ENCODE peak calls at places on chromosomes 16 and 17, in nine cellular contexts. M is endothelial cell; A is HL-60; Z is kidney glomerular epithelial cell; Q is spleen; L is activated effector memory CD4-positive, alpha-beta T cell treated with anti-CD3 and anti-CD28 coated beads, Interleukin-2, amount 50 U/mL, for 16 hours; S is body of pancreas; V is HFFc6; E is COR-L47. B is an unnamed sample.

GRCh38 chr16:28820016-28820415 is 2.8 kb upstream of the ATXN2L start:
- DNase-seq in M (no peak), Q (no peak), L (peak; percentile 38), E (no peak), S (no peak), Z (no peak), V (no peak), A (no peak), B (no peak)

GRCh38 chr16:14409563-14409962 is 220.5 kb downstream of the PARN start:
- DNase-seq in S (no peak), Z (peak; percentile 84), L (no peak), M (no peak), A (no peak), Q (no peak), E (no peak), V (peak; percentile 97), B (no peak)

GRCh38 chr16:8096211-8096610 is 494.1 kb downstream of the TMEM114 start:
- DNase-seq in V (no peak), Z (no peak), A (no peak), L (no peak), E (no peak), Q (no peak), M (no peak), S (no peak), B (no peak)

GRCh38 chr17:78082988-78083387 is 45.6 kb downstream of the TMC6 start:
- DNase-seq in E (peak; percentile 67), V (no peak), Q (no peak), Z (no peak), M (no peak), A (no peak), L (no peak), S (no peak), B (no peak)

GRCh38 chr17:64599187-64599676 is 62.9 kb downstream of the SMURF2 start:
- DNase-seq in E (no peak), L (peak; percentile 79), S (no peak), A (no peak), Q (peak; percentile 87), V (no peak), M (no peak), Z (no peak), B (no peak)

GRCh38 chr16:67593288-67593687 is 31.0 kb downstream of the CTCF start:
- DNase-seq in Q (no peak), M (no peak), A (no peak), L (no peak), S (no peak), V (no peak), E (no peak), Z (no peak), B (no peak)

GRCh38 chr16:2785101-2785991 is 2.0 kb downstream of the PRSS33 start:
- DNase-seq in E (peak; percentile 45), V (no peak), S (no peak), M (no peak), L (peak; percentile 74), Q (peak; percentile 80), A (no peak), Z (no peak), B (peak; percentile 22)

GRCh38 chr17:75499313-75500022 is 15.9 kb downstream of the CASKIN2 start:
- DNase-seq in A (no peak), Z (no peak), L (no peak), V (no peak), S (no peak), Q (peak; percentile 67), E (no peak), M (no peak), B (no peak)

GRCh38 chr17:41446806-41447205 is 6.0 kb upstream of the KRT38 start:
- DNase-seq in E (no peak), A (no peak), M (no peak), S (no peak), Q (no peak), Z (no peak), V (peak; percentile 80), L (no peak), B (no peak)

GRCh38 chr17:28643979-28644781 is 778 bp downstream of the BLTP2 start:
- DNase-seq in Q (peak; percentile 84), M (peak; percentile 41), A (peak; percentile 54), L (peak; percentile 71), Z (peak; percentile 43), E (peak; percentile 38), S (peak; percentile 54), V (peak; percentile 50), B (peak; percentile 36)

GRCh38 chr16:86118467-86119307 is 219.7 kb downstream of the IRF8 start:
- DNase-seq in A (no peak), Q (no peak), Z (peak; percentile 36), E (no peak), M (no peak), V (no peak), S (peak; percentile 20), L (no peak), B (no peak)

GRCh38 chr17:70344356-70345060 is 175.2 kb downstream of the KCNJ2 start:
- DNase-seq in E (no peak), Q (no peak), V (no peak), A (no peak), S (no peak), Z (no peak), L (no peak), M (no peak), B (no peak)

GRCh38 chr17:33725675-33726271 is 432.7 kb upstream of the ASIC2 start:
- DNase-seq in E (no peak), S (peak; percentile 48), V (no peak), Q (no peak), M (peak; percentile 74), Z (no peak), L (no peak), A (peak; percentile 5), B (peak; percentile 62)

GRCh38 chr17:79046501-79047280 is 22.7 kb downstream of the C1QTNF1 start:
- DNase-seq in S (no peak), M (no peak), L (peak; percentile 33), Z (no peak), V (no peak), E (no peak), Q (peak; percentile 76), A (no peak), B (peak; percentile 25)

GRCh38 chr16:13343981-13344380 is 442.6 kb downstream of the SHISA9 start:
- DNase-seq in S (no peak), M (no peak), L (no peak), E (no peak), Q (no peak), A (no peak), Z (peak; percentile 25), V (no peak), B (no peak)

B was measured in NCI-H526.